ENCODE peak calls at places on chromosome 10, in ten cellular contexts. One of them, this sample, is unnamed.

GRCh38 chr10:114576716-114577115 is 81.4 kb downstream of the ABLIM1 start:
- DNase-seq in Caki2: no peak
- DNase-seq in fibroblast of mammary gland: no peak
- DNase-seq in mucosa of descending colon: no peak
- DNase-seq in SW480: no peak
- DNase-seq in HFF-Myc: no peak
- DNase-seq in iPS-NIHi11: no peak
- DNase-seq in nephron progenitor cell: no peak
- DNase-seq in activated naive CD8-positive, alpha-beta T cell treated with anti-CD3 and anti-CD28 coated beads, Interleukin-2, amount 50 U/mL, for 24 hours: no peak
- DNase-seq in HuH-7.5: no peak
- DNase-seq in this sample: no peak

GRCh38 chr10:14519785-14520184 is 189.1 kb upstream of the FRMD4A start:
- DNase-seq in mucosa of descending colon: no peak
- DNase-seq in Caki2: no peak
- DNase-seq in activated naive CD8-positive, alpha-beta T cell treated with anti-CD3 and anti-CD28 coated beads, Interleukin-2, amount 50 U/mL, for 24 hours: no peak
- DNase-seq in iPS-NIHi11: peak; percentile 40
- DNase-seq in nephron progenitor cell: no peak
- DNase-seq in HFF-Myc: no peak
- DNase-seq in fibroblast of mammary gland: no peak
- DNase-seq in SW480: no peak
- DNase-seq in HuH-7.5: no peak
- DNase-seq in this sample: no peak

GRCh38 chr10:69407621-69408301 is 9.0 kb downstream of the TACR2 start:
- DNase-seq in fibroblast of mammary gland: no peak
- DNase-seq in SW480: no peak
- DNase-seq in mucosa of descending colon: no peak
- DNase-seq in nephron progenitor cell: no peak
- DNase-seq in activated naive CD8-positive, alpha-beta T cell treated with anti-CD3 and anti-CD28 coated beads, Interleukin-2, amount 50 U/mL, for 24 hours: no peak
- DNase-seq in HuH-7.5: no peak
- DNase-seq in HFF-Myc: no peak
- DNase-seq in Caki2: no peak
- DNase-seq in iPS-NIHi11: peak; percentile 49
- DNase-seq in this sample: peak; percentile 60

GRCh38 chr10:126372359-126372758 is 15.9 kb downstream of the ADAM12 start:
- DNase-seq in activated naive CD8-positive, alpha-beta T cell treated with anti-CD3 and anti-CD28 coated beads, Interleukin-2, amount 50 U/mL, for 24 hours: no peak
- DNase-seq in nephron progenitor cell: no peak
- DNase-seq in fibroblast of mammary gland: no peak
- DNase-seq in Caki2: no peak
- DNase-seq in mucosa of descending colon: no peak
- DNase-seq in iPS-NIHi11: no peak
- DNase-seq in HFF-Myc: no peak
- DNase-seq in SW480: no peak
- DNase-seq in HuH-7.5: no peak
- DNase-seq in this sample: peak; percentile 44

GRCh38 chr10:4684434-4684833 is 141.6 kb upstream of the AKR1E2 start:
- DNase-seq in HuH-7.5: no peak
- DNase-seq in mucosa of descending colon: no peak
- DNase-seq in iPS-NIHi11: no peak
- DNase-seq in HFF-Myc: no peak
- DNase-seq in nephron progenitor cell: no peak
- DNase-seq in SW480: no peak
- DNase-seq in Caki2: no peak
- DNase-seq in fibroblast of mammary gland: peak; percentile 37
- DNase-seq in activated naive CD8-positive, alpha-beta T cell treated with anti-CD3 and anti-CD28 coated beads, Interleukin-2, amount 50 U/mL, for 24 hours: no peak
- DNase-seq in this sample: no peak

GRCh38 chr10:110717830-110718595 is 73.9 kb downstream of the RBM20 start:
- DNase-seq in HFF-Myc: no peak
- DNase-seq in mucosa of descending colon: no peak
- DNase-seq in fibroblast of mammary gland: no peak
- DNase-seq in HuH-7.5: no peak
- DNase-seq in nephron progenitor cell: no peak
- DNase-seq in activated naive CD8-positive, alpha-beta T cell treated with anti-CD3 and anti-CD28 coated beads, Interleukin-2, amount 50 U/mL, for 24 hours: no peak
- DNase-seq in iPS-NIHi11: no peak
- DNase-seq in SW480: no peak
- DNase-seq in Caki2: no peak
- DNase-seq in this sample: no peak

GRCh38 chr10:100697070-100697469 is 48.3 kb upstream of the PAX2 start:
- DNase-seq in SW480: peak; percentile 23
- DNase-seq in fibroblast of mammary gland: peak; percentile 63
- DNase-seq in iPS-NIHi11: no peak
- DNase-seq in activated naive CD8-positive, alpha-beta T cell treated with anti-CD3 and anti-CD28 coated beads, Interleukin-2, amount 50 U/mL, for 24 hours: no peak
- DNase-seq in HFF-Myc: peak; percentile 11
- DNase-seq in nephron progenitor cell: no peak
- DNase-seq in Caki2: peak; percentile 81
- DNase-seq in HuH-7.5: no peak
- DNase-seq in mucosa of descending colon: no peak
- DNase-seq in this sample: peak; percentile 10

GRCh38 chr10:311901-312665 is 176.8 kb downstream of the ZMYND11 start:
- DNase-seq in mucosa of descending colon: no peak
- DNase-seq in fibroblast of mammary gland: no peak
- DNase-seq in activated naive CD8-positive, alpha-beta T cell treated with anti-CD3 and anti-CD28 coated beads, Interleukin-2, amount 50 U/mL, for 24 hours: no peak
- DNase-seq in iPS-NIHi11: no peak
- DNase-seq in nephron progenitor cell: no peak
- DNase-seq in HFF-Myc: no peak
- DNase-seq in HuH-7.5: no peak
- DNase-seq in Caki2: no peak
- DNase-seq in SW480: no peak
- DNase-seq in this sample: no peak

GRCh38 chr10:73860050-73860491 is 14.3 kb downstream of the CAMK2G start:
- DNase-seq in fibroblast of mammary gland: no peak
- DNase-seq in HuH-7.5: no peak
- DNase-seq in HFF-Myc: no peak
- DNase-seq in SW480: no peak
- DNase-seq in iPS-NIHi11: no peak
- DNase-seq in activated naive CD8-positive, alpha-beta T cell treated with anti-CD3 and anti-CD28 coated beads, Interleukin-2, amount 50 U/mL, for 24 hours: no peak
- DNase-seq in mucosa of descending colon: no peak
- DNase-seq in nephron progenitor cell: no peak
- DNase-seq in Caki2: no peak
- DNase-seq in this sample: no peak

GRCh38 chr10:106083572-106083971 is 1080.9 kb downstream of the SORCS1 start:
- DNase-seq in fibroblast of mammary gland: peak; percentile 71
- DNase-seq in SW480: no peak
- DNase-seq in HFF-Myc: no peak
- DNase-seq in mucosa of descending colon: no peak
- DNase-seq in nephron progenitor cell: no peak
- DNase-seq in HuH-7.5: no peak
- DNase-seq in activated naive CD8-positive, alpha-beta T cell treated with anti-CD3 and anti-CD28 coated beads, Interleukin-2, amount 50 U/mL, for 24 hours: no peak
- DNase-seq in iPS-NIHi11: no peak
- DNase-seq in Caki2: no peak
- DNase-seq in this sample: no peak

GRCh38 chr10:6578221-6579192 is 1.6 kb downstream of the PRKCQ start:
- DNase-seq in Caki2: no peak
- DNase-seq in HFF-Myc: no peak
- DNase-seq in nephron progenitor cell: no peak
- DNase-seq in HuH-7.5: no peak
- DNase-seq in fibroblast of mammary gland: no peak
- DNase-seq in SW480: no peak
- DNase-seq in activated naive CD8-positive, alpha-beta T cell treated with anti-CD3 and anti-CD28 coated beads, Interleukin-2, amount 50 U/mL, for 24 hours: peak; percentile 41
- DNase-seq in mucosa of descending colon: no peak
- DNase-seq in iPS-NIHi11: no peak
- DNase-seq in this sample: no peak

GRCh38 chr10:73771722-73772279 is 10.0 kb upstream of the CHCHD1 start:
- DNase-seq in SW480: no peak
- DNase-seq in HuH-7.5: peak; percentile 28
- DNase-seq in Caki2: no peak
- DNase-seq in nephron progenitor cell: peak; percentile 91
- DNase-seq in activated naive CD8-positive, alpha-beta T cell treated with anti-CD3 and anti-CD28 coated beads, Interleukin-2, amount 50 U/mL, for 24 hours: peak; percentile 84
- DNase-seq in HFF-Myc: no peak
- DNase-seq in mucosa of descending colon: no peak
- DNase-seq in fibroblast of mammary gland: peak; percentile 73
- DNase-seq in iPS-NIHi11: peak; percentile 97
- DNase-seq in this sample: peak; percentile 89

GRCh38 chr10:61973169-61973568 is 71.7 kb downstream of the ARID5B start:
- DNase-seq in SW480: no peak
- DNase-seq in nephron progenitor cell: no peak
- DNase-seq in Caki2: no peak
- DNase-seq in HFF-Myc: no peak
- DNase-seq in activated naive CD8-positive, alpha-beta T cell treated with anti-CD3 and anti-CD28 coated beads, Interleukin-2, amount 50 U/mL, for 24 hours: no peak
- DNase-seq in fibroblast of mammary gland: peak; percentile 46
- DNase-seq in HuH-7.5: no peak
- DNase-seq in mucosa of descending colon: no peak
- DNase-seq in iPS-NIHi11: no peak
- DNase-seq in this sample: no peak

This sample was measured in DMS53.